ENCODE peak calls at places on chromosomes 16 and 17, in six cellular contexts. T is activated B cell treated with CpG ODN at 0.5 μM for 24 hours; S is SHP77; J is fibroblast of the conjunctiva; A is thoracic aorta; I is activated CD8-positive, alpha-beta T cell treated with anti-CD3 and anti-CD28 coated beads, Interleukin-2, amount 10 ng/mL, durations not matched to agents 7 days and 5 days. X is an unnamed sample.
A peak's percentile ranks its signal among the peaks of the same experiment; 100 is the strongest.

GRCh38 chr17:66526827-66527226 is 224.4 kb downstream of the PRKCA start:
- DNase-seq in T (no peak), S (no peak), J (no peak), A (no peak), I (no peak), X (no peak)

GRCh38 chr17:19242323-19242722 is 5.2 kb downstream of the EPN2 start:
- DNase-seq in T (no peak), S (no peak), J (no peak), A (no peak), I (no peak), X (no peak)

GRCh38 chr17:38658741-38659345 is 15.9 kb downstream of the EPOP start:
- DNase-seq in T (no peak), S (peak; percentile 4), J (no peak), A (no peak), I (no peak), X (peak; percentile 19)

GRCh38 chr17:80931421-80932265 is 60.0 kb upstream of the CHMP6 start:
- DNase-seq in T (no peak), S (no peak), J (peak; percentile 64), A (no peak), I (no peak), X (no peak)

GRCh38 chr17:18004901-18005305 is 32.2 kb downstream of the DRC3 start:
- DNase-seq in T (no peak), S (peak; percentile 83), J (no peak), A (no peak), I (no peak), X (no peak)

GRCh38 chr17:48961516-48962233 is 6.7 kb downstream of the GIP start:
- DNase-seq in T (no peak), S (no peak), J (no peak), A (no peak), I (no peak), X (no peak)

GRCh38 chr17:77420476-77420803 is 279.7 kb downstream of the SEC14L1 start:
- DNase-seq in T (no peak), S (no peak), J (no peak), A (no peak), I (no peak), X (no peak)

GRCh38 chr16:2473999-2474876 is 689 bp upstream of the TBC1D24 start:
- DNase-seq in T (peak; percentile 56), S (peak; percentile 42), J (no peak), A (no peak), I (peak; percentile 68), X (no peak)

GRCh38 chr16:66746048-66746447 is 5.4 kb downstream of the DYNC1LI2 start:
- DNase-seq in T (no peak), S (no peak), J (no peak), A (no peak), I (no peak), X (no peak)

GRCh38 chr16:68086336-68086821 is 1.2 kb downstream of the NFATC3 start:
- DNase-seq in T (no peak), S (no peak), J (no peak), A (no peak), I (no peak), X (no peak)

GRCh38 chr17:39651908-39652634 is 13.1 kb upstream of the TCAP start:
- DNase-seq in T (no peak), S (no peak), J (no peak), A (no peak), I (no peak), X (no peak)

GRCh38 chr16:20838250-20838649 is 31.9 kb downstream of the REXO5 start:
- DNase-seq in T (no peak), S (no peak), J (no peak), A (no peak), I (no peak), X (no peak)

X was measured in NCI-H2081.